ENCODE peak calls at places on chromosomes 3 and 15, in four cellular contexts. J is H1, P is HepG2, E is GM12878. U is an unnamed sample.

GRCh38 chr15:68386587-68387287 is 45.2 kb downstream of the ITGA11 start:
- DNase-seq in J (no peak), E (no peak), P (no peak), U (no peak)

GRCh38 chr3:18284716-18285115 is 140.4 kb downstream of the SATB1 start:
- DNase-seq in E (no peak), J (no peak), P (no peak), U (no peak)

GRCh38 chr15:42707068-42707467 is 29.9 kb downstream of the CDAN1 start:
- DNase-seq in P (no peak), E (no peak), J (no peak), U (no peak)

GRCh38 chr3:186207515-186207914 is 98.6 kb upstream of the ETV5 start:
- DNase-seq in E (no peak), P (no peak), J (no peak), U (no peak)

GRCh38 chr15:77864211-77865105 is 213.1 kb downstream of the TBC1D2B start:
- DNase-seq in J (no peak), P (no peak), E (no peak), U (no peak)

GRCh38 chr15:47027322-47027946 is 689.9 kb upstream of the SEMA6D start:
- DNase-seq in P (no peak), E (no peak), J (no peak), U (peak; percentile 5)

GRCh38 chr3:141840737-141841544 is 35.5 kb upstream of the ATP1B3 start:
- DNase-seq in P (no peak), J (no peak), E (no peak), U (no peak)

GRCh38 chr15:75809986-75810750 is 33.1 kb upstream of the UBE2Q2 start:
- DNase-seq in J (peak; percentile 33), P (peak; percentile 44), E (no peak), U (peak; percentile 57)

GRCh38 chr15:75091814-75092213 is 68.4 kb downstream of the PPCDC start:
- DNase-seq in P (no peak), E (peak; percentile 82), J (no peak), U (no peak)

GRCh38 chr3:144067059-144067458 is 95.4 kb downstream of the DIPK2A start:
- DNase-seq in P (no peak), E (no peak), J (no peak), U (no peak)

GRCh38 chr3:158935846-158936245 is 134.0 kb downstream of the MFSD1 start:
- DNase-seq in E (no peak), P (no peak), J (no peak), U (no peak)

GRCh38 chr3:64225695-64226499 is 631 bp upstream of the PRICKLE2 start:
- DNase-seq in J (no peak), E (no peak), P (no peak), U (no peak)

GRCh38 chr3:51937014-51937413 is 4.7 kb downstream of the RRP9 start:
- DNase-seq in P (no peak), E (no peak), J (no peak), U (no peak)

GRCh38 chr3:46078712-46079400 is 51.6 kb upstream of the XCR1 start:
- DNase-seq in P (peak; percentile 85), J (peak; percentile 61), E (peak; percentile 82), U (peak; percentile 97)

GRCh38 chr3:157360044-157360443 is 76.6 kb upstream of the PTX3 start:
- DNase-seq in J (no peak), E (no peak), P (no peak), U (no peak)

GRCh38 chr3:65953301-65953812 is 85.4 kb downstream of the MAGI1 start:
- DNase-seq in P (peak; percentile 84), J (peak; percentile 57), E (no peak), U (no peak)

GRCh38 chr15:83959477-83959876 is 276.1 kb upstream of the GOLGA6L4 start:
- DNase-seq in J (no peak), E (no peak), P (no peak), U (no peak)

GRCh38 chr15:59933607-59934006 is 70.5 kb upstream of the FOXB1 start:
- DNase-seq in E (no peak), P (no peak), J (no peak), U (no peak)

GRCh38 chr3:44584646-44585501 is at the start of gene ZNF660:
- DNase-seq in P (peak; percentile 57), J (peak; percentile 81), E (no peak), U (peak; percentile 88)

GRCh38 chr3:49028298-49028672 is 913 bp downstream of the IMPDH2 start:
- DNase-seq in E (no peak), J (no peak), P (no peak), U (no peak)

GRCh38 chr3:132033471-132033870 is 1.3 kb downstream of the CPNE4 start:
- DNase-seq in E (no peak), J (no peak), P (no peak), U (no peak)

GRCh38 chr3:45950131-45950530 is 6.9 kb downstream of the CXCR6 start:
- DNase-seq in J (no peak), E (no peak), P (no peak), U (no peak)

GRCh38 chr15:57118013-57118799 is 199.8 kb downstream of the TCF12 start:
- DNase-seq in P (peak; percentile 27), J (no peak), E (no peak), U (peak; percentile 5)

GRCh38 chr15:63554337-63554927 is 42.8 kb upstream of the FBXL22 start:
- DNase-seq in P (no peak), E (no peak), J (no peak), U (no peak)

GRCh38 chr15:63555520-63555919 is 41.7 kb upstream of the FBXL22 start:
- DNase-seq in E (no peak), J (no peak), P (no peak), U (no peak)

GRCh38 chr15:63556246-63556645 is 40.9 kb upstream of the FBXL22 start:
- DNase-seq in J (no peak), E (no peak), P (no peak), U (no peak)

GRCh38 chr15:63551400-63551799 is 45.8 kb upstream of the FBXL22 start:
- DNase-seq in P (no peak), E (no peak), J (no peak), U (no peak)

GRCh38 chr15:63553388-63553791 is 43.8 kb upstream of the FBXL22 start:
- DNase-seq in P (no peak), E (no peak), J (no peak), U (no peak)
- TF ChIP-seq YY1 in P (no peak), E (no peak), J (no peak), U (no peak)

GRCh38 chr15:100189849-100190248 is 151.9 kb downstream of the ADAMTS17 start:
- DNase-seq in E (no peak), P (no peak), J (no peak), U (no peak)

GRCh38 chr15:100191161-100191560 is 150.6 kb downstream of the ADAMTS17 start:
- DNase-seq in E (no peak), J (no peak), P (no peak), U (no peak)

GRCh38 chr15:100187677-100188076 is 154.1 kb downstream of the ADAMTS17 start:
- DNase-seq in E (no peak), J (no peak), P (no peak), U (no peak)

GRCh38 chr15:100190675-100191074 is 151.1 kb downstream of the ADAMTS17 start:
- DNase-seq in E (no peak), P (no peak), J (no peak), U (no peak)

GRCh38 chr15:100189319-100189718 is 152.5 kb downstream of the ADAMTS17 start:
- DNase-seq in P (no peak), E (no peak), J (no peak), U (no peak)
- TF ChIP-seq SUZ12 in P (no peak), E (no peak), J (no peak), U (no peak)

GRCh38 chr3:43073116-43073835 is 32.6 kb downstream of the POMGNT2 start:
- DNase-seq in P (no peak), E (no peak), J (no peak), U (no peak)

GRCh38 chr3:43072361-43072760 is 33.5 kb downstream of the POMGNT2 start:
- DNase-seq in E (no peak), J (no peak), P (no peak), U (no peak)

GRCh38 chr3:43073836-43074220 is 32.1 kb downstream of the POMGNT2 start:
- DNase-seq in E (no peak), J (no peak), P (no peak), U (no peak)

GRCh38 chr3:43074482-43074881 is 31.4 kb downstream of the POMGNT2 start:
- DNase-seq in P (no peak), J (no peak), E (no peak), U (no peak)

GRCh38 chr3:43071313-43071893 is 34.5 kb downstream of the POMGNT2 start:
- DNase-seq in P (peak; percentile 23), E (no peak), J (peak; percentile 27), U (peak; percentile 20)
- TF ChIP-seq YY1 in P (no peak), E (no peak), J (no peak), U (no peak)

GRCh38 chr3:165874663-165875489 is 37.7 kb upstream of the BCHE start:
- DNase-seq in P (peak; percentile 83), E (no peak), J (no peak), U (no peak)
- TF ChIP-seq SUZ12 in P (no peak), E (no peak), J (no peak), U (no peak)

GRCh38 chr3:140023616-140024530 is 88.9 kb downstream of the CLSTN2 start:
- DNase-seq in E (no peak), J (no peak), P (no peak), U (no peak)
- TF ChIP-seq YY1 in E (no peak), J (no peak), P (no peak), U (no peak)

GRCh38 chr3:129064969-129065726 is 4.6 kb downstream of the GP9 start:
- DNase-seq in E (no peak), J (no peak), P (no peak), U (no peak)
- TF ChIP-seq SUZ12 in E (no peak), J (no peak), P (no peak), U (no peak)

DNA sequence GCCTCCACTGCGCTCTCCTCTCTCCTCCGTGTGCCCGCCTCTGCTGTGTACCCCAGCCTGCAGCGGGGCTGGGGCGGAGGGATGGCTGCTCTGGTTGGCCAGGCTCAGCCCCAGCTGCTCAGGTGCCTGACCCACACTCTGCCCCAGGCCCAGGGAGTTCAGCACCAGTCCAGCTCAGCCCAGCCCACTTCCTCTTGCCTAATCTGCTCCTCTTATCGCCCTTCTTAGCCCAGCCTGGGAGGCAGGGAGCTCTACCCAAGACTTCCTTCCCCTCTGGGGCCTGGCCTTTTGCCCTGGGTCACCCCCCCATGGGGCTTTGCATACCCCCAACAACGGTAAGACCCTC is 1.1 kb upstream of the PLCB2 start:
- DNase-seq in P (no peak), J (no peak), E (no peak), U (no peak)
- TF ChIP-seq YY1 in P (no peak), J (no peak), E (no peak), U (no peak)

U was measured in NT2/D1.